ENCODE peak calls at places on chromosomes 12 and 14, in five cellular contexts. One of them, this sample, is unnamed.

GRCh38 chr14:57390806-57391562 is 598 bp downstream of the NAA30 start:
- DNase-seq in activated CD8-positive, alpha-beta memory T cell treated with anti-CD3 and anti-CD28 coated beads, Interleukin-2, amount 50 U/mL, for 4 hours: no peak
- DNase-seq in fibroblast of the aortic adventitia: peak
- DNase-seq in kidney tubule cell: peak
- DNase-seq in lung: no peak
- DNase-seq in this sample: peak

GRCh38 chr14:101595887-101596721 is 34.8 kb downstream of the DIO3 start:
- DNase-seq in activated CD8-positive, alpha-beta memory T cell treated with anti-CD3 and anti-CD28 coated beads, Interleukin-2, amount 50 U/mL, for 4 hours: no peak
- DNase-seq in fibroblast of the aortic adventitia: no peak
- DNase-seq in kidney tubule cell: peak
- DNase-seq in lung: no peak
- DNase-seq in this sample: no peak

GRCh38 chr14:22489957-22490950 is 98.8 kb downstream of the DAD1 start:
- DNase-seq in activated CD8-positive, alpha-beta memory T cell treated with anti-CD3 and anti-CD28 coated beads, Interleukin-2, amount 50 U/mL, for 4 hours: no peak
- DNase-seq in fibroblast of the aortic adventitia: no peak
- DNase-seq in kidney tubule cell: no peak
- DNase-seq in lung: no peak
- DNase-seq in this sample: no peak

GRCh38 chr12:3661028-3661427 is 91.9 kb downstream of the CRACR2A start:
- DNase-seq in activated CD8-positive, alpha-beta memory T cell treated with anti-CD3 and anti-CD28 coated beads, Interleukin-2, amount 50 U/mL, for 4 hours: no peak
- DNase-seq in fibroblast of the aortic adventitia: no peak
- DNase-seq in kidney tubule cell: peak
- DNase-seq in lung: no peak
- DNase-seq in this sample: no peak

GRCh38 chr12:59808317-59808910 is 212.6 kb downstream of the SLC16A7 start:
- DNase-seq in activated CD8-positive, alpha-beta memory T cell treated with anti-CD3 and anti-CD28 coated beads, Interleukin-2, amount 50 U/mL, for 4 hours: no peak
- DNase-seq in fibroblast of the aortic adventitia: peak
- DNase-seq in kidney tubule cell: peak
- DNase-seq in lung: no peak
- DNase-seq in this sample: peak

GRCh38 chr12:74021937-74022336 is 515.7 kb upstream of the ATXN7L3B start:
- DNase-seq in activated CD8-positive, alpha-beta memory T cell treated with anti-CD3 and anti-CD28 coated beads, Interleukin-2, amount 50 U/mL, for 4 hours: no peak
- DNase-seq in fibroblast of the aortic adventitia: peak
- DNase-seq in kidney tubule cell: peak
- DNase-seq in lung: peak
- DNase-seq in this sample: peak

GRCh38 chr12:59407799-59408198 is 188.0 kb upstream of the SLC16A7 start:
- DNase-seq in activated CD8-positive, alpha-beta memory T cell treated with anti-CD3 and anti-CD28 coated beads, Interleukin-2, amount 50 U/mL, for 4 hours: no peak
- DNase-seq in fibroblast of the aortic adventitia: no peak
- DNase-seq in kidney tubule cell: no peak
- DNase-seq in lung: no peak
- DNase-seq in this sample: no peak

GRCh38 chr12:42997032-42997431 is 407.5 kb upstream of the PRICKLE1 start:
- DNase-seq in activated CD8-positive, alpha-beta memory T cell treated with anti-CD3 and anti-CD28 coated beads, Interleukin-2, amount 50 U/mL, for 4 hours: no peak
- DNase-seq in fibroblast of the aortic adventitia: no peak
- DNase-seq in kidney tubule cell: no peak
- DNase-seq in lung: no peak
- DNase-seq in this sample: no peak

GRCh38 chr14:50092006-50092555 is 24.3 kb downstream of the VCPKMT start:
- DNase-seq in activated CD8-positive, alpha-beta memory T cell treated with anti-CD3 and anti-CD28 coated beads, Interleukin-2, amount 50 U/mL, for 4 hours: no peak
- DNase-seq in fibroblast of the aortic adventitia: no peak
- DNase-seq in kidney tubule cell: no peak
- DNase-seq in lung: no peak
- DNase-seq in this sample: no peak

GRCh38 chr12:81359736-81360135 is 281.9 kb downstream of the ACSS3 start:
- DNase-seq in activated CD8-positive, alpha-beta memory T cell treated with anti-CD3 and anti-CD28 coated beads, Interleukin-2, amount 50 U/mL, for 4 hours: no peak
- DNase-seq in fibroblast of the aortic adventitia: no peak
- DNase-seq in kidney tubule cell: no peak
- DNase-seq in lung: no peak
- DNase-seq in this sample: no peak

GRCh38 chr14:61875483-61875882 is 113.3 kb downstream of the SNAPC1 start:
- DNase-seq in activated CD8-positive, alpha-beta memory T cell treated with anti-CD3 and anti-CD28 coated beads, Interleukin-2, amount 50 U/mL, for 4 hours: no peak
- DNase-seq in fibroblast of the aortic adventitia: no peak
- DNase-seq in kidney tubule cell: no peak
- DNase-seq in lung: no peak
- DNase-seq in this sample: no peak

GRCh38 chr14:63981569-63981968 is 128.8 kb downstream of the SYNE2 start:
- DNase-seq in activated CD8-positive, alpha-beta memory T cell treated with anti-CD3 and anti-CD28 coated beads, Interleukin-2, amount 50 U/mL, for 4 hours: no peak
- DNase-seq in fibroblast of the aortic adventitia: no peak
- DNase-seq in kidney tubule cell: no peak
- DNase-seq in lung: no peak
- DNase-seq in this sample: no peak

GRCh38 chr12:123931686-123932321 is 40.8 kb downstream of the CCDC92 start:
- DNase-seq in activated CD8-positive, alpha-beta memory T cell treated with anti-CD3 and anti-CD28 coated beads, Interleukin-2, amount 50 U/mL, for 4 hours: peak
- DNase-seq in fibroblast of the aortic adventitia: no peak
- DNase-seq in kidney tubule cell: no peak
- DNase-seq in lung: peak
- DNase-seq in this sample: no peak

GRCh38 chr12:2582631-2583616 is 211.8 kb upstream of the FKBP4 start:
- DNase-seq in activated CD8-positive, alpha-beta memory T cell treated with anti-CD3 and anti-CD28 coated beads, Interleukin-2, amount 50 U/mL, for 4 hours: peak
- DNase-seq in fibroblast of the aortic adventitia: peak
- DNase-seq in kidney tubule cell: peak
- DNase-seq in lung: peak
- DNase-seq in this sample: peak

GRCh38 chr12:130832561-130833209 is 6.4 kb downstream of the STX2 start:
- DNase-seq in activated CD8-positive, alpha-beta memory T cell treated with anti-CD3 and anti-CD28 coated beads, Interleukin-2, amount 50 U/mL, for 4 hours: no peak
- DNase-seq in fibroblast of the aortic adventitia: peak
- DNase-seq in kidney tubule cell: peak
- DNase-seq in lung: peak
- DNase-seq in this sample: peak

GRCh38 chr12:106309671-106310313 is 7.3 kb downstream of the TCP11L2 start:
- DNase-seq in activated CD8-positive, alpha-beta memory T cell treated with anti-CD3 and anti-CD28 coated beads, Interleukin-2, amount 50 U/mL, for 4 hours: no peak
- DNase-seq in fibroblast of the aortic adventitia: peak
- DNase-seq in kidney tubule cell: peak
- DNase-seq in lung: no peak
- DNase-seq in this sample: peak

GRCh38 chr14:60222820-60223219 is 26.2 kb upstream of the PPM1A start:
- DNase-seq in activated CD8-positive, alpha-beta memory T cell treated with anti-CD3 and anti-CD28 coated beads, Interleukin-2, amount 50 U/mL, for 4 hours: no peak
- DNase-seq in fibroblast of the aortic adventitia: no peak
- DNase-seq in kidney tubule cell: no peak
- DNase-seq in lung: peak
- DNase-seq in this sample: no peak

GRCh38 chr14:34322940-34323418 is 139.1 kb downstream of the SPTSSA start:
- DNase-seq in activated CD8-positive, alpha-beta memory T cell treated with anti-CD3 and anti-CD28 coated beads, Interleukin-2, amount 50 U/mL, for 4 hours: peak
- DNase-seq in fibroblast of the aortic adventitia: peak
- DNase-seq in kidney tubule cell: peak
- DNase-seq in lung: peak
- DNase-seq in this sample: peak

GRCh38 chr12:89756638-89757321 is 48.1 kb upstream of the ATP2B1 start:
- DNase-seq in activated CD8-positive, alpha-beta memory T cell treated with anti-CD3 and anti-CD28 coated beads, Interleukin-2, amount 50 U/mL, for 4 hours: no peak
- DNase-seq in fibroblast of the aortic adventitia: peak
- DNase-seq in kidney tubule cell: peak
- DNase-seq in lung: no peak
- DNase-seq in this sample: peak

GRCh38 chr14:51653096-51653814 is 1.5 kb downstream of the FRMD6 start:
- DNase-seq in activated CD8-positive, alpha-beta memory T cell treated with anti-CD3 and anti-CD28 coated beads, Interleukin-2, amount 50 U/mL, for 4 hours: no peak
- DNase-seq in fibroblast of the aortic adventitia: peak
- DNase-seq in kidney tubule cell: peak
- DNase-seq in lung: no peak
- DNase-seq in this sample: peak

GRCh38 chr12:40215977-40216376 is 8.8 kb upstream of the LRRK2 start:
- DNase-seq in activated CD8-positive, alpha-beta memory T cell treated with anti-CD3 and anti-CD28 coated beads, Interleukin-2, amount 50 U/mL, for 4 hours: no peak
- DNase-seq in fibroblast of the aortic adventitia: peak
- DNase-seq in kidney tubule cell: peak
- DNase-seq in lung: no peak
- DNase-seq in this sample: peak